ENCODE peak calls at places on chromosomes 2 and 18, in six cellular contexts. M is cardiac muscle cell, F is testis, E is ovary, S is HCT116, W is left ventricle myocardium inferior. N is an unnamed sample.

GRCh38 chr2:46296216-46296839 is 879 bp upstream of the EPAS1 start:
- DNase-seq in M (peak; percentile 46), F (peak; percentile 57), E (peak; percentile 61), S (no peak), W (peak; percentile 52), N (no peak)

GRCh38 chr2:191693151-191693550 is 15.2 kb downstream of the NABP1 start:
- DNase-seq in M (peak; percentile 39), F (peak; percentile 37), E (no peak), S (no peak), W (no peak), N (no peak)

GRCh38 chr2:233473878-233474277 is 92.7 kb downstream of the USP40 start:
- DNase-seq in M (no peak), F (no peak), E (no peak), S (no peak), W (no peak), N (no peak)

GRCh38 chr18:51559902-51560287 is 362.4 kb upstream of the MEX3C start:
- DNase-seq in M (peak; percentile 27), F (no peak), E (no peak), S (no peak), W (no peak), N (no peak)

GRCh38 chr2:41962912-41963652 is 84.7 kb upstream of the PKDCC start:
- DNase-seq in M (peak; percentile 56), F (no peak), E (peak; percentile 45), S (no peak), W (no peak), N (no peak)

GRCh38 chr2:72921088-72921851 is 4.0 kb downstream of the EMX1 start:
- DNase-seq in M (no peak), F (no peak), E (no peak), S (no peak), W (no peak), N (no peak)

GRCh38 chr2:172927381-172928357 is 148.0 kb upstream of the MAP3K20 start:
- DNase-seq in M (peak; percentile 91), F (peak; percentile 76), E (peak; percentile 36), S (no peak), W (peak; percentile 19), N (peak; percentile 86)

GRCh38 chr2:200773083-200773482 is 38.6 kb upstream of the BZW1 start:
- DNase-seq in M (no peak), F (no peak), E (no peak), S (no peak), W (no peak), N (no peak)

GRCh38 chr2:46814160-46814559 is 101.4 kb downstream of the MCFD2 start:
- DNase-seq in M (peak; percentile 98), F (peak; percentile 84), E (peak; percentile 80), S (no peak), W (peak; percentile 87), N (peak; percentile 72)

GRCh38 chr2:4094743-4095142 is 391.4 kb downstream of the DCDC2C start:
- DNase-seq in M (no peak), F (no peak), E (no peak), S (no peak), W (no peak), N (no peak)

GRCh38 chr2:176534798-176535479 is 265.7 kb downstream of the MTX2 start:
- DNase-seq in M (peak; percentile 33), F (no peak), E (no peak), S (no peak), W (no peak), N (peak; percentile 69)

GRCh38 chr18:55321268-55322175 is 266.5 kb downstream of the TCF4 start:
- DNase-seq in M (peak; percentile 96), F (peak; percentile 95), E (peak; percentile 91), S (no peak), W (peak; percentile 95), N (peak; percentile 97)

GRCh38 chr2:181153886-181154285 is 173.5 kb downstream of the UBE2E3 start:
- DNase-seq in M (no peak), F (no peak), E (no peak), S (no peak), W (no peak), N (no peak)

GRCh38 chr2:229701716-229702115 is 12.6 kb downstream of the DNER start:
- DNase-seq in M (no peak), F (no peak), E (no peak), S (no peak), W (no peak), N (no peak)

GRCh38 chr2:236872015-236872414 is 213.7 kb upstream of the COPS8 start:
- DNase-seq in M (no peak), F (no peak), E (no peak), S (no peak), W (no peak), N (no peak)

GRCh38 chr2:149082781-149083180 is 44.3 kb downstream of the LYPD6B start:
- DNase-seq in M (no peak), F (no peak), E (no peak), S (no peak), W (no peak), N (no peak)

GRCh38 chr2:165902929-165903328 is 50.6 kb downstream of the TTC21B start:
- DNase-seq in M (peak; percentile 33), F (no peak), E (no peak), S (no peak), W (no peak), N (no peak)

GRCh38 chr2:134711622-134712125 is 7.1 kb downstream of the TMEM163 start:
- DNase-seq in M (no peak), F (no peak), E (no peak), S (no peak), W (no peak), N (no peak)

GRCh38 chr2:37449686-37450392 is 105.4 kb downstream of the QPCT start:
- DNase-seq in M (peak; percentile 40), F (no peak), E (no peak), S (no peak), W (no peak), N (no peak)

GRCh38 chr2:104874230-104874629 is 20.3 kb downstream of the POU3F3 start:
- DNase-seq in M (no peak), F (no peak), E (no peak), S (no peak), W (no peak), N (no peak)

GRCh38 chr2:104872866-104873688 is 19.2 kb downstream of the POU3F3 start:
- DNase-seq in M (peak; percentile 76), F (peak; percentile 73), E (no peak), S (peak; percentile 10), W (peak; percentile 29), N (peak; percentile 28)

GRCh38 chr2:104872034-104872865 is 18.3 kb downstream of the POU3F3 start:
- DNase-seq in M (no peak), F (no peak), E (no peak), S (no peak), W (no peak), N (no peak)

GRCh38 chr2:104871566-104872033 is 17.7 kb downstream of the POU3F3 start:
- DNase-seq in M (no peak), F (no peak), E (no peak), S (no peak), W (no peak), N (no peak)

DNA sequence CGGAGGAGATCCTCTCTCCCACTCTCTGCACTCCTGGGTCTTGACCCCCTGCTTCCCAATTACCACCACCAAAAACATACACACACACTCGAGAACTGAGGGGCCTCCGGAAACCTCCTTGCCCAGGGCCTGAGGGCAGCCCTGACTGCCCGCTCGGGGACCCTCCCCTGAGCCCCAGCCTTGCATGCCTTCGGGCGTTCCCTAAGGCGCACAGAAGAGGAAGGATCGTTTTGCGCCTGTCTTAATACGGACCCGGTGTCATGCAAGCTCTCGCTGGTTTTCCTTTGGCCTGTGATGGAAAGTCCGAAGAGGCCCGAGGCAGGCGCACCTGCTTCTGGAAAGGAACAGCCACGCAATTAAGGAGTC is 19.8 kb downstream of the POU3F3 start:
- DNase-seq in M (no peak), F (no peak), E (no peak), S (no peak), W (no peak), N (no peak)
- H3K4me3 ChIP-seq in M (no peak overlapping the region), F (peak overlapping the region; percentile 60), E (no peak overlapping the region), S (no peak overlapping the region), W (peak overlapping the region; percentile 72), N (no peak overlapping the region)

GRCh38 chr2:30979822-30980245 is 158.4 kb downstream of the GALNT14 start:
- DNase-seq in M (peak; percentile 36), F (peak; percentile 51), E (no peak), S (peak; percentile 0), W (peak; percentile 20), N (peak; percentile 61)
- TF ChIP-seq CTCF in M (no peak), F (no peak), E (no peak), S (no peak), W (peak; percentile 36), N (peak; percentile 64)

DNA sequence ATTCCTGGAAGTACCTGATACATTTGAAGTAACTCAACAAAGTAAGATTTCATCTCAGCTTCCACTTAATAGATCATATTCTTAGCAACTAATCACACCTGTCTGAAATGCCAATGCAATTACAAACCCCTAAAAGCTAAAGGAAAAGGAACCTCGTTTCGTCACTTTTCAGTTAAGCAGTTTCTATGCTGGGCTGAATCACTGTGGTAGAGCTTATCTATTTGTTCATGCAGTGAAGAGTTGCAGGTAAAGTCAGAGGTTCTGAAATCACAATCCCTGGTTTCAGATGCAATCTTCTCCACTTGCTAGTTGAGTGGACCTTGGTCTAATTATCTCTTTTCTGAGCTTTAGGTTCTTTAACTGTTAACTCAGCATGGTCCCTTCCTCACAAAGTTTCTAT is 6.3 kb downstream of the HRH4 start:
- DNase-seq in M (no peak), F (no peak), E (no peak), S (no peak), W (no peak), N (no peak)
- H3K4me3 ChIP-seq in M (no peak overlapping the region), F (no peak overlapping the region), E (no peak overlapping the region), S (no peak overlapping the region), W (no peak overlapping the region), N (no peak overlapping the region)

GRCh38 chr2:189569295-189569925 is 11.2 kb downstream of the SLC40A1 start:
- DNase-seq in M (peak; percentile 35), F (peak; percentile 52), E (no peak), S (no peak), W (no peak), N (peak; percentile 23)
- TF ChIP-seq CTCF in M (no peak), F (no peak), E (no peak), S (no peak), W (no peak), N (peak; percentile 26)

GRCh38 chr18:58674863-58675472 is 3.7 kb downstream of the MALT1 start:
- DNase-seq in M (peak; percentile 25), F (no peak), E (no peak), S (no peak), W (no peak), N (no peak)
- H3K4me3 ChIP-seq in M (no peak overlapping the region), F (no peak overlapping the region), E (no peak overlapping the region), S (no peak overlapping the region), W (no peak overlapping the region), N (no peak overlapping the region)

N was measured in foreskin fibroblast.